ENCODE peak calls at places on chromosome 15, in seven cellular contexts. T, E, K, M, Z, L and X are unnamed samples.
A peak's percentile ranks its signal among the peaks of the same experiment; 100 is the strongest.

GRCh38 chr15:100152463-100152862 is 189.3 kb downstream of the ADAMTS17 start:
- DNase-seq in T (no peak), E (no peak), K (no peak), M (no peak), Z (no peak), L (no peak), X (no peak)

GRCh38 chr15:50594311-50594710 is 47.8 kb upstream of the USP50 start:
- DNase-seq in T (no peak), E (no peak), K (no peak), M (no peak), Z (no peak), L (no peak), X (no peak)

GRCh38 chr15:62306851-62307504 is 141.9 kb upstream of the C2CD4B start:
- DNase-seq in T (peak; percentile 67), E (peak; percentile 58), K (peak; percentile 75), M (peak; percentile 67), Z (peak; percentile 25), L (peak; percentile 39), X (peak; percentile 84)

GRCh38 chr15:53203454-53203853 is 413.3 kb upstream of the ONECUT1 start:
- DNase-seq in T (no peak), E (no peak), K (no peak), M (no peak), Z (no peak), L (no peak), X (no peak)

GRCh38 chr15:57476533-57476975 is 100.2 kb downstream of the CGNL1 start:
- DNase-seq in T (peak; percentile 70), E (no peak), K (peak; percentile 77), M (no peak), Z (no peak), L (no peak), X (peak; percentile 71)

GRCh38 chr15:89841306-89841705 is 26.7 kb upstream of the ANPEP start:
- DNase-seq in T (no peak), E (no peak), K (no peak), M (no peak), Z (no peak), L (no peak), X (no peak)

GRCh38 chr15:89749951-89750559 is 994 bp downstream of the MESP1 start:
- DNase-seq in T (no peak), E (no peak), K (no peak), M (peak; percentile 25), Z (no peak), L (no peak), X (no peak)

GRCh38 chr15:84747423-84748273 is 744 bp upstream of the ZNF592 start:
- DNase-seq in T (peak; percentile 60), E (peak; percentile 72), K (peak; percentile 66), M (peak; percentile 89), Z (no peak), L (no peak), X (peak; percentile 60)

GRCh38 chr15:32119694-32120330 is 89.5 kb downstream of the CHRNA7 start:
- DNase-seq in T (no peak), E (no peak), K (no peak), M (no peak), Z (no peak), L (no peak), X (no peak)

GRCh38 chr15:20271647-20272046 is 270.0 kb downstream of the GOLGA6L6 start:
- DNase-seq in T (no peak), E (no peak), K (no peak), M (no peak), Z (no peak), L (no peak), X (no peak)

GRCh38 chr15:48858401-48858800 is 19.5 kb upstream of the EID1 start:
- DNase-seq in T (peak; percentile 70), E (no peak), K (peak; percentile 38), M (peak; percentile 13), Z (no peak), L (no peak), X (peak; percentile 35)

GRCh38 chr15:66784174-66784573 is 82.1 kb downstream of the SMAD6 start:
- DNase-seq in T (no peak), E (no peak), K (no peak), M (no peak), Z (no peak), L (no peak), X (no peak)

GRCh38 chr15:56918907-56919707 is 663 bp downstream of the TCF12 start:
- DNase-seq in T (peak; percentile 73), E (peak; percentile 36), K (peak; percentile 59), M (peak; percentile 79), Z (no peak), L (no peak), X (peak; percentile 67)

GRCh38 chr15:62624541-62625399 is 417.8 kb upstream of the TPM1 start:
- DNase-seq in T (peak; percentile 74), E (peak; percentile 14), K (peak; percentile 56), M (peak; percentile 3), Z (no peak), L (peak; percentile 56), X (peak; percentile 63)

GRCh38 chr15:67064607-67065530 is 533 bp upstream of the SMAD3 start:
- DNase-seq in T (no peak), E (no peak), K (peak; percentile 70), M (no peak), Z (no peak), L (no peak), X (no peak)

GRCh38 chr15:67267951-67268941 is 13.7 kb downstream of the IQCH start:
- DNase-seq in T (no peak), E (no peak), K (no peak), M (no peak), Z (no peak), L (no peak), X (no peak)

GRCh38 chr15:40744810-40745152 is 10.3 kb downstream of the RMDN3 start:
- DNase-seq in T (no peak), E (no peak), K (no peak), M (no peak), Z (no peak), L (no peak), X (no peak)

GRCh38 chr15:99511865-99512632 is 53.7 kb upstream of the MEF2A start:
- DNase-seq in T (no peak), E (peak; percentile 67), K (no peak), M (peak; percentile 99), Z (no peak), L (no peak), X (no peak)

GRCh38 chr15:35290301-35290721 is 205.2 kb upstream of the NANOGP8 start:
- DNase-seq in T (no peak), E (no peak), K (no peak), M (no peak), Z (no peak), L (no peak), X (no peak)

GRCh38 chr15:23564798-23565394 is 578 bp upstream of the MKRN3 start:
- DNase-seq in T (no peak), E (no peak), K (peak; percentile 7), M (no peak), Z (no peak), L (no peak), X (no peak)

GRCh38 chr15:56824174-56824573 is 90.9 kb upstream of the ZNF280D start:
- DNase-seq in T (no peak), E (no peak), K (no peak), M (no peak), Z (no peak), L (no peak), X (no peak)

GRCh38 chr15:74642724-74643367 is 27.2 kb downstream of the CLK3 start:
- DNase-seq in T (peak; percentile 43), E (no peak), K (peak; percentile 63), M (peak; percentile 36), Z (no peak), L (no peak), X (peak; percentile 74)

GRCh38 chr15:73697033-73697467 is 12.9 kb downstream of the CD276 start:
- DNase-seq in T (peak; percentile 95), E (peak; percentile 94), K (peak; percentile 97), M (peak; percentile 83), Z (no peak), L (peak; percentile 90), X (peak; percentile 95)

GRCh38 chr15:73941044-73941443 is 14.8 kb downstream of the LOXL1 start:
- DNase-seq in T (peak; percentile 97), E (no peak), K (peak; percentile 93), M (no peak), Z (no peak), L (no peak), X (peak; percentile 98)

GRCh38 chr15:40104865-40105516 is 3.7 kb downstream of the BMF start:
- DNase-seq in T (peak; percentile 79), E (peak; percentile 92), K (peak; percentile 83), M (peak; percentile 89), Z (no peak), L (no peak), X (peak; percentile 94)

GRCh38 chr15:33215941-33216872 is 21.7 kb upstream of the FMN1 start:
- DNase-seq in T (peak; percentile 24), E (no peak), K (no peak), M (peak; percentile 27), Z (no peak), L (no peak), X (peak; percentile 36)

GRCh38 chr15:25844981-25845680 is 18.0 kb downstream of the ATP10A start:
- DNase-seq in T (no peak), E (no peak), K (no peak), M (no peak), Z (no peak), L (no peak), X (no peak)

GRCh38 chr15:64846246-64846645 is 4.5 kb downstream of the PLEKHO2 start:
- DNase-seq in T (no peak), E (no peak), K (no peak), M (no peak), Z (no peak), L (no peak), X (no peak)
- H3K4me3 ChIP-seq in T (no peak overlapping the region), E (peak overlapping the region; percentile 99), K (no peak overlapping the region), M (no peak overlapping the region), Z (no peak overlapping the region), L (no peak overlapping the region), X (no peak overlapping the region)

GRCh38 chr15:45132844-45133560 is 3.2 kb downstream of the DUOX1 start:
- DNase-seq in T (no peak), E (no peak), K (no peak), M (no peak), Z (no peak), L (no peak), X (no peak)
- TF ChIP-seq CTCF in T (no peak), E (no peak), K (no peak), M (no peak), Z (no peak), L (no peak), X (no peak)

DNA sequence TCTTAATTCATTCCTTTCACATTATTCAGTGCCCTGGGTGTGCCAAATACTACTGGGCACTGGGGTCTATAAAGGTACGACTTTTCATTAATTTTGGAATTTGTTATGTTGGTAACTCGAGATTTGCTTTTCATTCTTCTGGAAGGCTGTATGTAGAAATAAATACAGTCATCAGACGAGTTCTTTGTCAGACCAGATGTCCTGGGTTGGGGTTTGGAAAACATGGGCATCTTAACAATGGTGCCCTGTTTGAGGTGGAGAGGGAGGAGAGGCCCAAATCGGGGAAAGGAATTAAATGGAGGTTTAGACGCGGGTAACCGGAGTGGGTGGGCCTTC is 662 bp upstream of the GLCE start:
- DNase-seq in T (no peak), E (no peak), K (no peak), M (no peak), Z (no peak), L (no peak), X (no peak)
- H3K4me3 ChIP-seq in T (peak overlapping the region; percentile 84), E (peak overlapping the region; percentile 72), K (peak overlapping the region; percentile 66), M (peak overlapping the region; percentile 61), Z (peak overlapping the region; percentile 72), L (peak overlapping the region; percentile 87), X (peak overlapping the region; percentile 87)

DNA sequence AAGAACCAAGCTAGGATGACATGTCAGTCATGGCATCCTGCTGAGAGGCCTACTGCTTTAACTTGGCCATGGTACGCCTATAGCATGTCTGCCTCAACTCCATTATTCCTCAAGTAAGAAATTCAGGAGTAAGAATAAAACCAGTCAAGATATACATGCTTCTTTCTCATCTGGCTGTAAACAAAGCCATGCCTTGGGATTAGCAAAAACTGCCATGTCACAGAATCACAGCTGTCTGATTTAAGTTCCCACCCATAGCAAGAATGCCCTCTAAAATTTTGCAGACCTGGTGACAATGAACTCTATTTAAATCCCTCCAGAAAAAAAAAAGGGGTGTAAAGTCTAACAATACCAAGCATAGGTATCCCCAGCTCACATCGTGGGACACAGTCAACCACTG is 55.6 kb upstream of the ACAN start:
- DNase-seq in T (no peak), E (no peak), K (no peak), M (no peak), Z (no peak), L (no peak), X (no peak)
- TF ChIP-seq CTCF in T (no peak), E (no peak), K (no peak), M (no peak), Z (no peak), L (no peak), X (no peak)